ENCODE peak calls at places on chromosomes 5 and 9, in nine cellular contexts. G, F, H, E, J, K, S, Y and R are unnamed samples.

GRCh38 chr9:124695280-124695890 is 75.7 kb downstream of the NR6A1 start:
- DNase-seq in G (no peak), F (no peak), H (no peak), E (peak), J (no peak), K (no peak), S (no peak), Y (no peak), R (no peak)

GRCh38 chr5:5524327-5524726 is 101.8 kb downstream of the ICE1 start:
- DNase-seq in G (no peak), F (no peak), H (no peak), E (no peak), J (no peak), K (no peak), S (no peak), Y (no peak), R (no peak)

GRCh38 chr5:40733842-40734563 is 21.8 kb downstream of the TTC33 start:
- DNase-seq in G (no peak), F (no peak), H (no peak), E (peak), J (no peak), K (no peak), S (no peak), Y (no peak), R (no peak)

GRCh38 chr5:139747583-139748504 is 47.8 kb upstream of the PSD2 start:
- DNase-seq in G (peak), F (no peak), H (no peak), E (peak), J (peak), K (no peak), S (no peak), Y (no peak), R (no peak)

GRCh38 chr5:137395011-137395755 is 103.9 kb downstream of the SPOCK1 start:
- DNase-seq in G (no peak), F (peak), H (peak), E (no peak), J (no peak), K (no peak), S (no peak), Y (no peak), R (no peak)

GRCh38 chr5:75961814-75962213 is 121.4 kb upstream of the SV2C start:
- DNase-seq in G (no peak), F (no peak), H (no peak), E (peak), J (no peak), K (no peak), S (no peak), Y (no peak), R (no peak)

GRCh38 chr5:122720347-122720746 is 54.5 kb upstream of the SNX2 start:
- DNase-seq in G (no peak), F (no peak), H (no peak), E (no peak), J (no peak), K (no peak), S (no peak), Y (no peak), R (no peak)

GRCh38 chr9:86902606-86903460 is 44.5 kb downstream of the GAS1 start:
- DNase-seq in G (no peak), F (no peak), H (no peak), E (no peak), J (peak), K (no peak), S (no peak), Y (no peak), R (no peak)

GRCh38 chr5:108857905-108858304 is 110.2 kb downstream of the FER start:
- DNase-seq in G (no peak), F (no peak), H (no peak), E (no peak), J (no peak), K (no peak), S (no peak), Y (no peak), R (no peak)

GRCh38 chr9:135993409-135993742 is 32.2 kb upstream of the UBAC1 start:
- DNase-seq in G (no peak), F (no peak), H (no peak), E (no peak), J (no peak), K (no peak), S (no peak), Y (no peak), R (no peak)

GRCh38 chr9:83511051-83511450 is 27.1 kb downstream of the FRMD3 start:
- DNase-seq in G (no peak), F (no peak), H (no peak), E (no peak), J (no peak), K (no peak), S (no peak), Y (no peak), R (no peak)

GRCh38 chr5:151213803-151214613 is 9.9 kb downstream of the CCDC69 start:
- DNase-seq in G (peak), F (peak), H (no peak), E (peak), J (peak), K (peak), S (peak), Y (peak), R (peak)

GRCh38 chr5:158715592-158715991 is 384.1 kb downstream of the EBF1 start:
- DNase-seq in G (no peak), F (no peak), H (no peak), E (no peak), J (no peak), K (no peak), S (no peak), Y (no peak), R (no peak)

GRCh38 chr9:116288658-116289057 is 135.1 kb downstream of the PAPPA start:
- DNase-seq in G (no peak), F (no peak), H (no peak), E (no peak), J (no peak), K (no peak), S (no peak), Y (no peak), R (no peak)

GRCh38 chr9:127148014-127148413 is 25.6 kb upstream of the ANGPTL2 start:
- DNase-seq in G (no peak), F (no peak), H (no peak), E (no peak), J (no peak), K (no peak), S (no peak), Y (no peak), R (no peak)

GRCh38 chr9:93898502-93899426 is 56.4 kb downstream of the BARX1 start:
- DNase-seq in G (no peak), F (no peak), H (no peak), E (no peak), J (no peak), K (no peak), S (peak), Y (no peak), R (no peak)

GRCh38 chr9:131627846-131628820 is 82.8 kb downstream of the PRRT1B start:
- DNase-seq in G (peak), F (no peak), H (no peak), E (peak), J (no peak), K (no peak), S (peak), Y (no peak), R (no peak)

GRCh38 chr5:61055434-61056006 is 106.7 kb downstream of the SMIM15 start:
- DNase-seq in G (no peak), F (peak), H (no peak), E (peak), J (peak), K (no peak), S (no peak), Y (peak), R (peak)

GRCh38 chr5:135602882-135603721 is 24.3 kb upstream of the CXCL14 start:
- DNase-seq in G (no peak), F (no peak), H (no peak), E (peak), J (no peak), K (no peak), S (peak), Y (no peak), R (no peak)

GRCh38 chr9:111250836-111251452 is 79.1 kb downstream of the OR2K2 start:
- DNase-seq in G (no peak), F (no peak), H (no peak), E (no peak), J (no peak), K (no peak), S (no peak), Y (no peak), R (no peak)

GRCh38 chr5:77943851-77944250 is 167.7 kb upstream of the TBCA start:
- DNase-seq in G (no peak), F (no peak), H (no peak), E (peak), J (no peak), K (no peak), S (no peak), Y (no peak), R (no peak)

GRCh38 chr5:109468737-109469420 is 59.1 kb upstream of the PJA2 start:
- DNase-seq in G (peak), F (peak), H (peak), E (peak), J (peak), K (peak), S (peak), Y (peak), R (peak)

GRCh38 chr5:67156976-67157583 is 39.5 kb downstream of the CD180 start:
- DNase-seq in G (no peak), F (peak), H (peak), E (peak), J (peak), K (no peak), S (no peak), Y (peak), R (peak)

GRCh38 chr5:155872801-155873200 is 454.2 kb upstream of the SGCD start:
- DNase-seq in G (no peak), F (no peak), H (no peak), E (no peak), J (no peak), K (no peak), S (no peak), Y (no peak), R (no peak)

GRCh38 chr5:143527808-143528207 is 124.3 kb upstream of the NR3C1 start:
- DNase-seq in G (no peak), F (no peak), H (no peak), E (no peak), J (no peak), K (no peak), S (no peak), Y (no peak), R (no peak)

GRCh38 chr5:108339220-108339619 is 42.7 kb downstream of the FBXL17 start:
- DNase-seq in G (no peak), F (no peak), H (no peak), E (no peak), J (no peak), K (no peak), S (no peak), Y (no peak), R (no peak)

GRCh38 chr5:15594922-15595568 is 95.1 kb downstream of the FBXL7 start:
- DNase-seq in G (no peak), F (no peak), H (no peak), E (no peak), J (peak), K (no peak), S (no peak), Y (no peak), R (no peak)

GRCh38 chr5:31811210-31811609 is 172.3 kb downstream of the PDZD2 start:
- DNase-seq in G (no peak), F (no peak), H (peak), E (no peak), J (no peak), K (no peak), S (no peak), Y (no peak), R (no peak)

GRCh38 chr5:120368923-120369715 is 95.0 kb upstream of the PRR16 start:
- DNase-seq in G (no peak), F (no peak), H (no peak), E (no peak), J (no peak), K (no peak), S (no peak), Y (no peak), R (no peak)

GRCh38 chr5:55694152-55694830 is 17.8 kb downstream of the SLC38A9 start:
- DNase-seq in G (no peak), F (peak), H (no peak), E (peak), J (peak), K (no peak), S (no peak), Y (peak), R (peak)

GRCh38 chr9:6007770-6008168 is 7.7 kb downstream of the RANBP6 start:
- DNase-seq in G (peak), F (peak), H (no peak), E (peak), J (peak), K (peak), S (peak), Y (peak), R (peak)

GRCh38 chr5:139694556-139695182 is 46.5 kb downstream of the CXXC5 start:
- DNase-seq in G (no peak), F (no peak), H (no peak), E (no peak), J (no peak), K (no peak), S (no peak), Y (no peak), R (no peak)

GRCh38 chr5:14075937-14076336 is 67.2 kb upstream of the TRIO start:
- DNase-seq in G (no peak), F (no peak), H (no peak), E (peak), J (no peak), K (no peak), S (no peak), Y (no peak), R (no peak)